ENCODE peak calls at places on chromosomes 16 and 17, in six cellular contexts. One of them, this sample, is unnamed.

GRCh38 chr16:89026121-89026612 is 49.2 kb upstream of the CBFA2T3 start:
- DNase-seq in MM.1S: no peak
- DNase-seq in IMR-90: no peak
- DNase-seq in endodermal cell: peak
- DNase-seq in fibroblast of lung: peak
- DNase-seq in PC-3: peak
- DNase-seq in this sample: no peak

GRCh38 chr16:3641801-3642396 is 12.6 kb upstream of the DNASE1 start:
- DNase-seq in MM.1S: no peak
- DNase-seq in IMR-90: no peak
- DNase-seq in endodermal cell: no peak
- DNase-seq in fibroblast of lung: no peak
- DNase-seq in PC-3: no peak
- DNase-seq in this sample: no peak

GRCh38 chr16:12142157-12142556 is 165.6 kb downstream of the SNX29 start:
- DNase-seq in MM.1S: no peak
- DNase-seq in IMR-90: no peak
- DNase-seq in endodermal cell: no peak
- DNase-seq in fibroblast of lung: no peak
- DNase-seq in PC-3: no peak
- DNase-seq in this sample: no peak

GRCh38 chr16:11038777-11039176 is 94.4 kb downstream of the CLEC16A start:
- DNase-seq in MM.1S: no peak
- DNase-seq in IMR-90: no peak
- DNase-seq in endodermal cell: no peak
- DNase-seq in fibroblast of lung: no peak
- DNase-seq in PC-3: peak
- DNase-seq in this sample: no peak

GRCh38 chr17:2138318-2138717 is 83.4 kb downstream of the HIC1 start:
- DNase-seq in MM.1S: peak
- DNase-seq in IMR-90: no peak
- DNase-seq in endodermal cell: peak
- DNase-seq in fibroblast of lung: peak
- DNase-seq in PC-3: no peak
- DNase-seq in this sample: no peak

GRCh38 chr16:85166281-85166680 is 54.0 kb upstream of the CIBAR2 start:
- DNase-seq in MM.1S: no peak
- DNase-seq in IMR-90: peak
- DNase-seq in endodermal cell: no peak
- DNase-seq in fibroblast of lung: no peak
- DNase-seq in PC-3: no peak
- DNase-seq in this sample: no peak

GRCh38 chr17:77371888-77372443 is 231.2 kb downstream of the SEC14L1 start:
- DNase-seq in MM.1S: peak
- DNase-seq in IMR-90: no peak
- DNase-seq in endodermal cell: no peak
- DNase-seq in fibroblast of lung: no peak
- DNase-seq in PC-3: no peak
- DNase-seq in this sample: peak

GRCh38 chr16:4525069-4525468 is 13.5 kb downstream of the CDIP1 start:
- DNase-seq in MM.1S: no peak
- DNase-seq in IMR-90: no peak
- DNase-seq in endodermal cell: no peak
- DNase-seq in fibroblast of lung: no peak
- DNase-seq in PC-3: no peak
- DNase-seq in this sample: no peak

GRCh38 chr16:73214825-73215481 is 167.0 kb upstream of the ZFHX3 start:
- DNase-seq in MM.1S: no peak
- DNase-seq in IMR-90: peak
- DNase-seq in endodermal cell: no peak
- DNase-seq in fibroblast of lung: peak
- DNase-seq in PC-3: no peak
- DNase-seq in this sample: no peak

GRCh38 chr16:2042171-2042570 is 5.5 kb downstream of the NTHL1 start:
- DNase-seq in MM.1S: no peak
- DNase-seq in IMR-90: no peak
- DNase-seq in endodermal cell: no peak
- DNase-seq in fibroblast of lung: no peak
- DNase-seq in PC-3: no peak
- DNase-seq in this sample: no peak

GRCh38 chr16:11301645-11302513 is 20.7 kb upstream of the PRM1 start:
- DNase-seq in MM.1S: no peak
- DNase-seq in IMR-90: no peak
- DNase-seq in endodermal cell: no peak
- DNase-seq in fibroblast of lung: peak
- DNase-seq in PC-3: no peak
- DNase-seq in this sample: no peak

GRCh38 chr17:59332890-59333377 is 1.5 kb downstream of the YPEL2 start:
- DNase-seq in MM.1S: no peak
- DNase-seq in IMR-90: peak
- DNase-seq in endodermal cell: no peak
- DNase-seq in fibroblast of lung: no peak
- DNase-seq in PC-3: peak
- DNase-seq in this sample: no peak

GRCh38 chr17:15469260-15469659 is 1.8 kb upstream of the CDRT4 start:
- DNase-seq in MM.1S: no peak
- DNase-seq in IMR-90: peak
- DNase-seq in endodermal cell: no peak
- DNase-seq in fibroblast of lung: peak
- DNase-seq in PC-3: no peak
- DNase-seq in this sample: no peak

GRCh38 chr17:50270430-50271172 is 3.7 kb upstream of the TMEM92 start:
- DNase-seq in MM.1S: no peak
- DNase-seq in IMR-90: peak
- DNase-seq in endodermal cell: no peak
- DNase-seq in fibroblast of lung: peak
- DNase-seq in PC-3: no peak
- DNase-seq in this sample: no peak

GRCh38 chr17:35256629-35257028 is 13.8 kb downstream of the SLFN5 start:
- DNase-seq in MM.1S: no peak
- DNase-seq in IMR-90: no peak
- DNase-seq in endodermal cell: peak
- DNase-seq in fibroblast of lung: no peak
- DNase-seq in PC-3: no peak
- DNase-seq in this sample: peak
- H3K27ac ChIP-seq in MM.1S: no peak
- H3K27ac ChIP-seq in IMR-90: no peak
- H3K27ac ChIP-seq in endodermal cell: no peak
- H3K27ac ChIP-seq in fibroblast of lung: no peak
- H3K27ac ChIP-seq in PC-3: no peak
- H3K27ac ChIP-seq in this sample: no peak

GRCh38 chr17:18008496-18009268 is 30.3 kb downstream of the ATPAF2 start:
- DNase-seq in MM.1S: no peak
- DNase-seq in IMR-90: peak
- DNase-seq in endodermal cell: no peak
- DNase-seq in fibroblast of lung: peak
- DNase-seq in PC-3: peak
- DNase-seq in this sample: peak
- H3K9ac ChIP-seq in MM.1S: no peak
- H3K9ac ChIP-seq in IMR-90: no peak
- H3K9ac ChIP-seq in endodermal cell: no peak
- H3K9ac ChIP-seq in fibroblast of lung: no peak
- H3K9ac ChIP-seq in PC-3: no peak
- H3K9ac ChIP-seq in this sample: no peak

GRCh38 chr16:83994703-83995102 is 26.7 kb downstream of the NECAB2 start:
- DNase-seq in MM.1S: no peak
- DNase-seq in IMR-90: peak
- DNase-seq in endodermal cell: no peak
- DNase-seq in fibroblast of lung: no peak
- DNase-seq in PC-3: no peak
- DNase-seq in this sample: no peak

GRCh38 chr16:83996481-83997252 is 28.6 kb downstream of the NECAB2 start:
- DNase-seq in MM.1S: no peak
- DNase-seq in IMR-90: no peak
- DNase-seq in endodermal cell: no peak
- DNase-seq in fibroblast of lung: no peak
- DNase-seq in PC-3: no peak
- DNase-seq in this sample: peak

GRCh38 chr16:83992624-83993023 is 24.6 kb downstream of the NECAB2 start:
- DNase-seq in MM.1S: no peak
- DNase-seq in IMR-90: peak
- DNase-seq in endodermal cell: no peak
- DNase-seq in fibroblast of lung: peak
- DNase-seq in PC-3: peak
- DNase-seq in this sample: no peak

GRCh38 chr16:83995756-83996155 is 27.7 kb downstream of the NECAB2 start:
- DNase-seq in MM.1S: no peak
- DNase-seq in IMR-90: peak
- DNase-seq in endodermal cell: peak
- DNase-seq in fibroblast of lung: peak
- DNase-seq in PC-3: no peak
- DNase-seq in this sample: peak

GRCh38 chr16:83994087-83994486 is 26.0 kb downstream of the NECAB2 start:
- DNase-seq in MM.1S: no peak
- DNase-seq in IMR-90: peak
- DNase-seq in endodermal cell: no peak
- DNase-seq in fibroblast of lung: peak
- DNase-seq in PC-3: peak
- DNase-seq in this sample: peak
- H3K27ac ChIP-seq in MM.1S: no peak
- H3K27ac ChIP-seq in IMR-90: no peak
- H3K27ac ChIP-seq in endodermal cell: no peak
- H3K27ac ChIP-seq in fibroblast of lung: no peak
- H3K27ac ChIP-seq in PC-3: no peak
- H3K27ac ChIP-seq in this sample: no peak

GRCh38 chr17:58322581-58323419 is 5.8 kb downstream of the TSPOAP1 start:
- DNase-seq in MM.1S: no peak
- DNase-seq in IMR-90: no peak
- DNase-seq in endodermal cell: no peak
- DNase-seq in fibroblast of lung: no peak
- DNase-seq in PC-3: no peak
- DNase-seq in this sample: no peak
- H3K9ac ChIP-seq in MM.1S: no peak
- H3K9ac ChIP-seq in IMR-90: no peak
- H3K9ac ChIP-seq in endodermal cell: no peak
- H3K9ac ChIP-seq in fibroblast of lung: no peak
- H3K9ac ChIP-seq in PC-3: no peak
- H3K9ac ChIP-seq in this sample: no peak

DNA sequence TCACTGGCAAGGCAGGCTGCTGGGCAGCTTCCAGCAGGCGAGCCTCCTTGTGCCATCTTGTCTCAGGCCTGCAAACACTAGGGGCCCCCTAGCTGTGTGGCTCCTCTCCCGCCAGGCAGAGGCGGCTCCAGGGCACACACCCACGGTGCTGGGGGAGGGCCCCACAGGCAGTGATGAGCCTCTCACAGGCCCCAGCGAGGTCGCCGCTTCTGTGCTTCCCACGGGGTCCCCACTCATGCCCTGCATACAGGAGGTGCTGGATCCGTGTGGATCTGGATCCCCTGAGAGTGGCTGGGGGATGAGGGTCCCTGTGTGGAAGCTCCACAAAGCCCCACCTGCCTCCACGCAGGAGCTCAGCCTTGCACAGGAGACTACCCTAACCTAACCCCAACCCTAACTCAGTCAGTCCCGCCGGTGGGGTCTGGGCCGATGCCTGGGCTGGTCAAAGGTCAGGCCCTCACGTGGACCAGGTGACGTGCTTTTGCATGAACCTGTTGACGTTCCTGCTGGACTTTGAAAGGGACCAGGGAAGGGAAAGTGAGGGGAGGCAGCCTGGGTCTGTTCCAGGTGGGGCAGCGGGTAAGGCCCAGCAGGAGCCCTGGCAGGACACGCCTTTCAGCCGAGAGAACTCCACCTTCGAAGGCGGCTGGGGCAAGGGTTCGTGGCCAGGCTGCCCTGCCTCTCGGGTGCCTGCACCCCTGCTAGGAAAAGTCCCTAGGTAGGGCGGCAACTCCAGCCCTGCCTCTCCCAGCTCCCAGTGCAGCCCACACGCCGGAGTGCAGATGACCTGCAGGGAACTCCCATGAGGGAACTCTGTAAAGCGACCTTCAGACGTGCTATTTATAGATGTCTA is 5.2 kb downstream of the SECTM1 start:
- DNase-seq in MM.1S: no peak
- DNase-seq in IMR-90: no peak
- DNase-seq in endodermal cell: peak
- DNase-seq in fibroblast of lung: no peak
- DNase-seq in PC-3: no peak
- DNase-seq in this sample: no peak
- H3K27ac ChIP-seq in MM.1S: no peak
- H3K27ac ChIP-seq in IMR-90: no peak
- H3K27ac ChIP-seq in endodermal cell: no peak
- H3K27ac ChIP-seq in fibroblast of lung: no peak
- H3K27ac ChIP-seq in PC-3: no peak
- H3K27ac ChIP-seq in this sample: no peak

GRCh38 chr17:79091373-79091670 is 16.7 kb downstream of the ENGASE start:
- DNase-seq in MM.1S: no peak
- DNase-seq in IMR-90: no peak
- DNase-seq in endodermal cell: no peak
- DNase-seq in fibroblast of lung: no peak
- DNase-seq in PC-3: no peak
- DNase-seq in this sample: no peak

GRCh38 chr17:79088266-79088996 is 13.8 kb downstream of the ENGASE start:
- DNase-seq in MM.1S: no peak
- DNase-seq in IMR-90: no peak
- DNase-seq in endodermal cell: no peak
- DNase-seq in fibroblast of lung: no peak
- DNase-seq in PC-3: no peak
- DNase-seq in this sample: no peak

GRCh38 chr17:79088997-79089328 is 14.3 kb downstream of the ENGASE start:
- DNase-seq in MM.1S: no peak
- DNase-seq in IMR-90: no peak
- DNase-seq in endodermal cell: no peak
- DNase-seq in fibroblast of lung: no peak
- DNase-seq in PC-3: no peak
- DNase-seq in this sample: no peak

GRCh38 chr17:79090503-79091372 is 16.1 kb downstream of the ENGASE start:
- DNase-seq in MM.1S: peak
- DNase-seq in IMR-90: no peak
- DNase-seq in endodermal cell: peak
- DNase-seq in fibroblast of lung: peak
- DNase-seq in PC-3: no peak
- DNase-seq in this sample: no peak

GRCh38 chr17:79089720-79090502 is 15.3 kb downstream of the ENGASE start:
- DNase-seq in MM.1S: no peak
- DNase-seq in IMR-90: no peak
- DNase-seq in endodermal cell: no peak
- DNase-seq in fibroblast of lung: no peak
- DNase-seq in PC-3: no peak
- DNase-seq in this sample: no peak
- H3K9ac ChIP-seq in MM.1S: no peak
- H3K9ac ChIP-seq in IMR-90: no peak
- H3K9ac ChIP-seq in endodermal cell: no peak
- H3K9ac ChIP-seq in fibroblast of lung: no peak
- H3K9ac ChIP-seq in PC-3: no peak
- H3K9ac ChIP-seq in this sample: no peak